ENCODE peak calls at places on chromosome 1, in ten cellular contexts. One of them, this sample, is unnamed.
A peak's percentile ranks its signal among the peaks of the same experiment; 100 is the strongest.

GRCh38 chr1:222404710-222405109 is 143.2 kb downstream of the HHIPL2 start:
- DNase-seq in A549: no peak
- DNase-seq in uterus: no peak
- DNase-seq in IMR-90: no peak
- DNase-seq in body of pancreas: no peak
- DNase-seq in spleen: no peak
- DNase-seq in lower leg skin: no peak
- DNase-seq in HCT116: no peak
- DNase-seq in heart left ventricle: no peak
- DNase-seq in adrenal gland: no peak
- DNase-seq in this sample: no peak

GRCh38 chr1:216904457-216904856 is 181.2 kb upstream of the ESRRG start:
- DNase-seq in lower leg skin: no peak
- DNase-seq in IMR-90: no peak
- DNase-seq in A549: no peak
- DNase-seq in HCT116: no peak
- DNase-seq in heart left ventricle: no peak
- DNase-seq in adrenal gland: no peak
- DNase-seq in body of pancreas: no peak
- DNase-seq in spleen: no peak
- DNase-seq in uterus: no peak
- DNase-seq in this sample: no peak

GRCh38 chr1:109251277-109252166 is 2.2 kb downstream of the CELSR2 start:
- DNase-seq in uterus: no peak
- DNase-seq in heart left ventricle: peak; percentile 39
- DNase-seq in IMR-90: no peak
- DNase-seq in lower leg skin: peak; percentile 12
- DNase-seq in spleen: peak; percentile 66
- DNase-seq in adrenal gland: no peak
- DNase-seq in body of pancreas: no peak
- DNase-seq in A549: no peak
- DNase-seq in HCT116: no peak
- DNase-seq in this sample: no peak

GRCh38 chr1:117627562-117628165 is 21.8 kb downstream of the TENT5C start:
- DNase-seq in adrenal gland: no peak
- DNase-seq in IMR-90: no peak
- DNase-seq in HCT116: no peak
- DNase-seq in spleen: no peak
- DNase-seq in A549: no peak
- DNase-seq in uterus: no peak
- DNase-seq in heart left ventricle: no peak
- DNase-seq in lower leg skin: no peak
- DNase-seq in body of pancreas: no peak
- DNase-seq in this sample: no peak

GRCh38 chr1:108142773-108143394 is 57.3 kb downstream of the SLC25A24 start:
- DNase-seq in HCT116: no peak
- DNase-seq in heart left ventricle: no peak
- DNase-seq in lower leg skin: no peak
- DNase-seq in spleen: no peak
- DNase-seq in A549: no peak
- DNase-seq in adrenal gland: no peak
- DNase-seq in IMR-90: peak; percentile 47
- DNase-seq in uterus: no peak
- DNase-seq in body of pancreas: no peak
- DNase-seq in this sample: no peak

GRCh38 chr1:155942578-155943141 is 1.2 kb downstream of the RXFP4 start:
- DNase-seq in adrenal gland: no peak
- DNase-seq in IMR-90: no peak
- DNase-seq in heart left ventricle: no peak
- DNase-seq in HCT116: no peak
- DNase-seq in A549: no peak
- DNase-seq in body of pancreas: no peak
- DNase-seq in spleen: peak; percentile 71
- DNase-seq in lower leg skin: no peak
- DNase-seq in uterus: no peak
- DNase-seq in this sample: no peak

GRCh38 chr1:117113199-117113598 is 8.3 kb downstream of the TRIM45 start:
- DNase-seq in uterus: no peak
- DNase-seq in body of pancreas: no peak
- DNase-seq in spleen: no peak
- DNase-seq in A549: no peak
- DNase-seq in adrenal gland: no peak
- DNase-seq in lower leg skin: no peak
- DNase-seq in heart left ventricle: no peak
- DNase-seq in IMR-90: no peak
- DNase-seq in HCT116: no peak
- DNase-seq in this sample: no peak

GRCh38 chr1:60972841-60973364 is 109.5 kb upstream of the NFIA start:
- DNase-seq in body of pancreas: no peak
- DNase-seq in spleen: no peak
- DNase-seq in IMR-90: peak; percentile 76
- DNase-seq in lower leg skin: no peak
- DNase-seq in uterus: no peak
- DNase-seq in heart left ventricle: no peak
- DNase-seq in HCT116: no peak
- DNase-seq in A549: no peak
- DNase-seq in adrenal gland: no peak
- DNase-seq in this sample: no peak

GRCh38 chr1:41883507-41883906 is 35.2 kb downstream of the HIVEP3 start:
- DNase-seq in heart left ventricle: no peak
- DNase-seq in spleen: no peak
- DNase-seq in HCT116: no peak
- DNase-seq in IMR-90: no peak
- DNase-seq in body of pancreas: no peak
- DNase-seq in A549: no peak
- DNase-seq in adrenal gland: no peak
- DNase-seq in lower leg skin: no peak
- DNase-seq in uterus: no peak
- DNase-seq in this sample: no peak

GRCh38 chr1:6591222-6591621 is 11.4 kb downstream of the ZBTB48 start:
- DNase-seq in body of pancreas: no peak
- DNase-seq in uterus: no peak
- DNase-seq in heart left ventricle: no peak
- DNase-seq in spleen: peak; percentile 88
- DNase-seq in adrenal gland: no peak
- DNase-seq in A549: no peak
- DNase-seq in lower leg skin: no peak
- DNase-seq in IMR-90: no peak
- DNase-seq in HCT116: no peak
- DNase-seq in this sample: no peak

GRCh38 chr1:218371927-218372672 is 27.0 kb downstream of the TGFB2 start:
- DNase-seq in body of pancreas: no peak
- DNase-seq in lower leg skin: no peak
- DNase-seq in adrenal gland: no peak
- DNase-seq in HCT116: no peak
- DNase-seq in spleen: no peak
- DNase-seq in heart left ventricle: no peak
- DNase-seq in uterus: no peak
- DNase-seq in IMR-90: peak; percentile 59
- DNase-seq in A549: no peak
- DNase-seq in this sample: peak; percentile 65

GRCh38 chr1:62906428-62906886 is 122.5 kb downstream of the ATG4C start:
- DNase-seq in IMR-90: peak; percentile 11
- DNase-seq in A549: peak; percentile 2
- DNase-seq in HCT116: peak; percentile 21
- DNase-seq in heart left ventricle: no peak
- DNase-seq in adrenal gland: no peak
- DNase-seq in spleen: no peak
- DNase-seq in uterus: no peak
- DNase-seq in body of pancreas: no peak
- DNase-seq in lower leg skin: no peak
- DNase-seq in this sample: no peak

GRCh38 chr1:206521002-206521585 is 13.8 kb downstream of the RASSF5 start:
- DNase-seq in heart left ventricle: no peak
- DNase-seq in A549: no peak
- DNase-seq in IMR-90: no peak
- DNase-seq in uterus: no peak
- DNase-seq in lower leg skin: no peak
- DNase-seq in adrenal gland: no peak
- DNase-seq in spleen: peak; percentile 35
- DNase-seq in body of pancreas: peak; percentile 61
- DNase-seq in HCT116: no peak
- DNase-seq in this sample: no peak

DNA sequence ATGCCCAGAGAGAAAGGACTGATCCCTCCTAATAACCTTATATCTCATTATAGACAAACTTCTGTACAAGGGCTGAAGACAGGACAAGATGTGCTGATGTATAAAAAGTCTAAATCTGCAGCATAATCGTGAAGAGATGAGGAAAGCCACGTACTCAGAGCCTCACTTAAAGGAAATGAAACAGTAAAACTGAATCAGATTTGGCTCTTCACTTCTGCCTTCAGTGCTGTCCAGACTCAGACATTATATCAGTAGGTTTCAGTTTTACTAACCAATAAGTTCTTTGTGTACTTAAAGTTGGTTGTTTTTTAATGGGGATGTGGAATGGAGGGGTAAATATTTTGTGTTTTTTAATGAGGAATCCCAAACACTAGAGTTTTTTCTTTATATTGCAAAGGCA is 45.3 kb upstream of the RGS1 start:
- DNase-seq in IMR-90: peak; percentile 48
- DNase-seq in lower leg skin: no peak
- DNase-seq in HCT116: no peak
- DNase-seq in heart left ventricle: no peak
- DNase-seq in spleen: no peak
- DNase-seq in adrenal gland: no peak
- DNase-seq in A549: no peak
- DNase-seq in body of pancreas: no peak
- DNase-seq in uterus: no peak
- DNase-seq in this sample: no peak
- TF ChIP-seq POLR2A in IMR-90: no peak
- TF ChIP-seq POLR2A in lower leg skin: no peak
- TF ChIP-seq POLR2A in HCT116: no peak
- TF ChIP-seq POLR2A in heart left ventricle: no peak
- TF ChIP-seq POLR2A in spleen: no peak
- TF ChIP-seq POLR2A in adrenal gland: no peak
- TF ChIP-seq POLR2A in A549: no peak
- TF ChIP-seq POLR2A in body of pancreas: peak; percentile 30
- TF ChIP-seq POLR2A in uterus: no peak
- TF ChIP-seq POLR2A in this sample: no peak

GRCh38 chr1:22123071-22123390 is 19.9 kb downstream of the WNT4 start:
- DNase-seq in lower leg skin: no peak
- DNase-seq in adrenal gland: peak; percentile 20
- DNase-seq in spleen: peak; percentile 33
- DNase-seq in HCT116: no peak
- DNase-seq in IMR-90: no peak
- DNase-seq in heart left ventricle: no peak
- DNase-seq in A549: no peak
- DNase-seq in body of pancreas: no peak
- DNase-seq in uterus: no peak
- DNase-seq in this sample: no peak
- TF ChIP-seq CTCF in lower leg skin: no peak
- TF ChIP-seq CTCF in adrenal gland: no peak
- TF ChIP-seq CTCF in spleen: no peak
- TF ChIP-seq CTCF in HCT116: no peak
- TF ChIP-seq CTCF in IMR-90: no peak
- TF ChIP-seq CTCF in heart left ventricle: no peak
- TF ChIP-seq CTCF in A549: no peak
- TF ChIP-seq CTCF in body of pancreas: no peak
- TF ChIP-seq CTCF in uterus: no peak
- TF ChIP-seq CTCF in this sample: no peak

GRCh38 chr1:30488324-30488913 is 235.0 kb downstream of the MATN1 start:
- DNase-seq in lower leg skin: no peak
- DNase-seq in A549: no peak
- DNase-seq in adrenal gland: no peak
- DNase-seq in heart left ventricle: no peak
- DNase-seq in spleen: no peak
- DNase-seq in HCT116: no peak
- DNase-seq in body of pancreas: no peak
- DNase-seq in uterus: no peak
- DNase-seq in IMR-90: no peak
- DNase-seq in this sample: no peak
- TF ChIP-seq POLR2A in lower leg skin: no peak
- TF ChIP-seq POLR2A in A549: no peak
- TF ChIP-seq POLR2A in adrenal gland: no peak
- TF ChIP-seq POLR2A in heart left ventricle: no peak
- TF ChIP-seq POLR2A in spleen: no peak
- TF ChIP-seq POLR2A in HCT116: no peak
- TF ChIP-seq POLR2A in body of pancreas: no peak
- TF ChIP-seq POLR2A in uterus: no peak
- TF ChIP-seq POLR2A in IMR-90: no peak
- TF ChIP-seq POLR2A in this sample: no peak

DNA sequence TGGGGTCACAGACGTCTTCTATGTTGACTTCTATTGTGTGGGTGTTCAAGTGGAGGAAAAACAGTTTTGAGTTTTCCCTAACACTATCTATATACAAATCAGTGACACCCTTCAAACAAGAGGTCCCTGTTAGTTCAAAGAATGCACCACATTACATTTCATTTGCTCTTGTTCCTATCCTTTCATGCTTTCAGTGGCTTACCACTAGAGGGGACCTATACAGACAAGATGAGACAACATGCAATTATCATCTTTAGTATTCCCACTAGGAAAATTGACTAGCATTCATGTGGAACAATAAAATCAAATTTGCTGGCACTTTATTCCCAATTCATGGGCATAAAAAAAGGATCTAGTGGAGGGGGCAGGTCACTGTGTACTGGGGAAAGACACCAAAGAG is 13.3 kb upstream of the SIPA1L2 start:
- DNase-seq in adrenal gland: no peak
- DNase-seq in lower leg skin: no peak
- DNase-seq in A549: no peak
- DNase-seq in HCT116: no peak
- DNase-seq in heart left ventricle: no peak
- DNase-seq in uterus: no peak
- DNase-seq in IMR-90: peak; percentile 9
- DNase-seq in spleen: no peak
- DNase-seq in body of pancreas: no peak
- DNase-seq in this sample: no peak
- TF ChIP-seq CTCF in adrenal gland: no peak
- TF ChIP-seq CTCF in lower leg skin: no peak
- TF ChIP-seq CTCF in A549: no peak
- TF ChIP-seq CTCF in HCT116: no peak
- TF ChIP-seq CTCF in heart left ventricle: no peak
- TF ChIP-seq CTCF in uterus: no peak
- TF ChIP-seq CTCF in IMR-90: no peak
- TF ChIP-seq CTCF in spleen: no peak
- TF ChIP-seq CTCF in body of pancreas: no peak
- TF ChIP-seq CTCF in this sample: no peak

GRCh38 chr1:96872757-96873156 is 151.2 kb downstream of the PTBP2 start:
- DNase-seq in body of pancreas: no peak
- DNase-seq in uterus: no peak
- DNase-seq in A549: no peak
- DNase-seq in IMR-90: no peak
- DNase-seq in lower leg skin: no peak
- DNase-seq in adrenal gland: no peak
- DNase-seq in spleen: no peak
- DNase-seq in heart left ventricle: no peak
- DNase-seq in HCT116: no peak
- DNase-seq in this sample: no peak
- TF ChIP-seq POLR2A in body of pancreas: no peak
- TF ChIP-seq POLR2A in uterus: no peak
- TF ChIP-seq POLR2A in A549: no peak
- TF ChIP-seq POLR2A in IMR-90: no peak
- TF ChIP-seq POLR2A in lower leg skin: no peak
- TF ChIP-seq POLR2A in adrenal gland: no peak
- TF ChIP-seq POLR2A in spleen: no peak
- TF ChIP-seq POLR2A in heart left ventricle: no peak
- TF ChIP-seq POLR2A in HCT116: no peak
- TF ChIP-seq POLR2A in this sample: no peak

GRCh38 chr1:113904674-113905434 is at the start of the genes AP4B1 and DCLRE1B:
- DNase-seq in HCT116: peak; percentile 99
- DNase-seq in A549: peak; percentile 86
- DNase-seq in adrenal gland: peak; percentile 99
- DNase-seq in body of pancreas: peak; percentile 98
- DNase-seq in heart left ventricle: peak; percentile 99
- DNase-seq in uterus: peak; percentile 99
- DNase-seq in lower leg skin: peak; percentile 98
- DNase-seq in IMR-90: peak; percentile 100
- DNase-seq in spleen: peak; percentile 100
- DNase-seq in this sample: peak; percentile 100
- TF ChIP-seq CTCF in HCT116: peak; percentile 54
- TF ChIP-seq CTCF in A549: peak; percentile 40
- TF ChIP-seq CTCF in adrenal gland: peak; percentile 84
- TF ChIP-seq CTCF in body of pancreas: peak; percentile 98
- TF ChIP-seq CTCF in heart left ventricle: peak; percentile 61
- TF ChIP-seq CTCF in uterus: peak; percentile 84
- TF ChIP-seq CTCF in lower leg skin: peak; percentile 64
- TF ChIP-seq CTCF in IMR-90: peak; percentile 87
- TF ChIP-seq CTCF in spleen: peak; percentile 89
- TF ChIP-seq CTCF in this sample: peak; percentile 64

This sample was measured in sigmoid colon.